ENCODE peak calls at places on chromosomes 7 and 10, in seven cellular contexts. C, X, U, V, L, G and B are unnamed samples.

GRCh38 chr7:30389793-30390192 is 88.8 kb downstream of the NOD1 start:
- DNase-seq in G (no peak), X (no peak), V (no peak), L (peak), C (no peak), U (no peak), B (no peak)

GRCh38 chr10:49746626-49747302 is 15.4 kb downstream of the OGDHL start:
- DNase-seq in V (no peak), X (no peak), U (no peak), C (no peak), L (no peak), G (no peak), B (no peak)

GRCh38 chr7:71131753-71132520 is at the start of gene GALNT17:
- DNase-seq in G (no peak), X (peak), C (no peak), V (no peak), L (no peak), U (no peak), B (no peak)

GRCh38 chr7:43869898-43870240 is 552 bp upstream of the MRPS24 start:
- DNase-seq in G (peak), C (no peak), U (peak), L (no peak), X (peak), V (no peak), B (no peak)

GRCh38 chr7:13551503-13551902 is 438.0 kb downstream of the ETV1 start:
- DNase-seq in L (no peak), X (no peak), U (no peak), G (no peak), C (no peak), V (no peak), B (no peak)

GRCh38 chr7:155870334-155871180 is 58.3 kb upstream of the SHH start:
- DNase-seq in L (peak), X (no peak), G (no peak), V (no peak), U (no peak), C (peak), B (no peak)

GRCh38 chr7:42186181-42186580 is 50.8 kb downstream of the GLI3 start:
- DNase-seq in C (no peak), U (no peak), X (no peak), V (no peak), G (no peak), L (peak), B (no peak)

GRCh38 chr7:34165927-34166550 is 260.7 kb downstream of the BMPER start:
- DNase-seq in X (no peak), V (no peak), U (no peak), G (peak), C (no peak), L (no peak), B (no peak)

GRCh38 chr10:79055892-79056291 is 12.9 kb upstream of the ZMIZ1 start:
- DNase-seq in G (no peak), X (no peak), C (peak), L (no peak), U (no peak), V (peak), B (peak)

GRCh38 chr7:12839508-12840153 is 152.2 kb downstream of the ARL4A start:
- DNase-seq in L (peak), V (no peak), U (no peak), C (no peak), G (no peak), X (no peak), B (peak)

GRCh38 chr10:94429049-94429707 is 26.8 kb downstream of the TBC1D12 start:
- DNase-seq in C (no peak), G (no peak), V (no peak), U (no peak), X (no peak), L (no peak), B (no peak)

GRCh38 chr7:79317728-79318127 is 135.7 kb downstream of the MAGI2 start:
- DNase-seq in U (no peak), C (no peak), G (peak), X (no peak), L (peak), V (no peak), B (no peak)